ENCODE peak calls at places on chromosome 9, in four cellular contexts. U, B, F and J are unnamed samples.

GRCh38 chr9:123434619-123435240 is 78.7 kb downstream of the CRB2 start:
- DNase-seq in U (no peak), B (no peak), F (no peak), J (no peak)

GRCh38 chr9:34985311-34985899 is 4.1 kb upstream of the DNAJB5 start:
- DNase-seq in U (no peak), B (peak; percentile 68), F (no peak), J (peak; percentile 35)

GRCh38 chr9:19049872-19050636 is 827 bp downstream of the RRAGA start:
- DNase-seq in U (no peak), B (peak; percentile 42), F (no peak), J (no peak)

GRCh38 chr9:35814106-35814840 is 569 bp downstream of the HINT2 start:
- DNase-seq in U (no peak), B (peak; percentile 64), F (peak; percentile 75), J (peak; percentile 64)

GRCh38 chr9:87213948-87214347 is 266.6 kb upstream of the GAS1 start:
- DNase-seq in U (no peak), B (no peak), F (no peak), J (no peak)

GRCh38 chr9:112012026-112012902 is 115.7 kb downstream of the UGCG start:
- DNase-seq in U (peak; percentile 77), B (peak; percentile 87), F (peak; percentile 32), J (peak; percentile 62)

GRCh38 chr9:106880863-106881262 is 17.9 kb downstream of the ZNF462 start:
- DNase-seq in U (no peak), B (peak; percentile 86), F (no peak), J (peak; percentile 32)

GRCh38 chr9:125544988-125545651 is 161.9 kb downstream of the MAPKAP1 start:
- DNase-seq in U (peak; percentile 74), B (peak; percentile 98), F (no peak), J (no peak)

DNA sequence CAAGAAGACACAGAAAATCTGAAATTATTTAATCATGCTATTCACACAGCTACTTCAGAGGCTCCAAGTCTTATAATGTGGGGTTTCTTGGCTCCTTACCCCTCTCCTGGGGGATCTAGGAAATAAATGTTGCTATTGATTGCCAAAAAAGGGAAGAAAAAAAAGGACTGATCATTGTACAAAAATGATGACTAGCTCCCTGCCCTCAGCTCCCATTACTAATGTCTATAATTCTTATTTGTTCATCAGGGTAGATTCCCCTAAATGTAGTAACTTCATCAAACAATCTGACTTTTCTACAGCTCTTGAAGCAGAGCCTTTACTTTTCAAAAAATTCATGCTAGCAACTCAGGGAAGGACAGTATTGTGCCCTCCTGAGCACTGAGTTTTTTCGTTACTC is 3.3 kb upstream of the SMC5 start:
- DNase-seq in U (no peak), B (peak; percentile 3), F (no peak), J (no peak)
- H3K4me3 ChIP-seq in U (peak overlapping the region; percentile 50), B (no peak overlapping the region), F (no peak overlapping the region), J (no peak overlapping the region)

DNA sequence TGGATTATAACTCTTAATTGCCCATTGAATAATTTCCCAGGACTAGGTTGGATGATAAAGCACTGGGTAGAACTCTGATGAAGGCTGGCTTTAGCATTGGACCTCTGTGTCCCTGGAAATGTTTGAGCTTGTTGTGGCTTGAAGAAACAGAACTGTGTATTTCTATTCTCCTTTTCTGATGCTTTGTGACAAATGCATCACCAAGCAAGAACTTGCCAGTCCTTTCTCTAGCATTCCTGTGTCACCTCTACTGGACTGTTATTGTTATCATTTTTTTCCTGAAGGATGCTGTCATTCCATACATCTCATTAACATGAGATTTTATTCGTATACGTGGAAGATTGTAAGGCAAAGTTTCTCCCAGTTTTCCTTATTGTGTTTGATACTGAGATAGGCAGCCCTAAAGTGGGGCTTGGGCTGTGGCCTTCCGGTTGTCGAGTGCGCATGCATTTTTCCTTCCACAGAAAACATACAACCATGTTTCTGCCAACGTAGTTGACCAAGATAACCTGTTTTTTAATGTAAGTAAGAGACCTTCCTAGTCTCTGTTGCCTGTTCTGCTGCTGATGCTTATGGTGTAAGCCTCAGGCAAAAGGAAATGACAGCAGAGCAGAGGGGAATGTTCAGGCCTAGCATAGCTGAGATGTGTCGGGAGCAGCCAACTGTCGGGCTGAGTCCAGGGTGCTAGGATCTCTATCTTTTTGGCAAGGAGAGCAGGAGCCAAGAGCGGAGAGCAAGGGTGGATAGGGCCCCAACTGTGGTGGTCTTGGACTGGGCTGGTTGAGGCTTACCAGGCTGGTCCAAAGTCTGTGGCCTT is 2.3 kb downstream of the NTRK2 start:
- DNase-seq in U (no peak), B (no peak), F (no peak), J (no peak)
- H3K4me3 ChIP-seq in U (no peak overlapping the region), B (no peak overlapping the region), F (no peak overlapping the region), J (no peak overlapping the region)

DNA sequence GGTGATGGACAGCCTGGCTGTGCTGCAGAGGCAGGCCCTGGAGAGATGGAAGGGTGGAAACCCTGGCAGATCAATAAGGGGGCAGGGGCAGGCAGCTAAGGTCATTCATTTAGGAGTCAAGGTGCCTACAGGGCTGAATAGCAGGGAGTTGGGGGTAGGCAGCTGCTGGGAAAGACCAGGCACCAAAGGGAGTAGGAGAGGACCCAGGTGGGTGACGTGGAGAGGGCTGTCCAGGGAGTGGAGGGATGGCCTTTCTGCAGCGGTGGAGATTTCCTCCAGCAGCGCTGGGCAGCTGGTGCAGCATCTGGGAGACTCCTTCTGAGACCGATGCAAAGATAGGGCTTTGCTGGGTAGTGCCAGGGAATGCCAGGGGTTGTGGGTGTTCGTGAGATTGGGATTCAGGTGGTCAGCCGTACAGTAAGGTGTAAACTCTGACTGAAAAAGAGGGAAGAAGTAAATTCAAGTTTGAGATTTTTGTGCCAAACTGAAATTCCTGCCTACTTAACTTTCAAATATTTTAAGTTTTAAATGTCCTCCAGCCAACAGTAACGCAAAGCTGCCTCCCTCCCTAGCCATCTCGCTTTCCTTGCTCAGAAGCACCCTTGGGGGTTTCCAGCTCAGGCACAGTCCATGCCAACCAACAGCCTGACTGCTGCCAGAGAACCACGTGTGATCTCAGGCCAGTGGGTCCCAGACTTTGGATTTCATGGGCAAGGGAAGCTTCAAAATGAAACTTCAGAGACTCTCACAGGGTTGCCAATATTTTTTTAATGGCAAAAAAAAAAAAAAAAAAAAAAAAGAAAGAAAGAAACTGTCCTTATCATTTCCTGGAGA is 18.6 kb upstream of the ANGPTL2 start:
- DNase-seq in U (no peak), B (no peak), F (peak; percentile 17), J (no peak)
- H3K4me3 ChIP-seq in U (no peak overlapping the region), B (no peak overlapping the region), F (no peak overlapping the region), J (no peak overlapping the region)

GRCh38 chr9:14316574-14317304 is 2.8 kb upstream of the NFIB start:
- DNase-seq in U (no peak), B (no peak), F (no peak), J (peak; percentile 50)

GRCh38 chr9:14314929-14315753 is 1.2 kb upstream of the NFIB start:
- DNase-seq in U (no peak), B (peak; percentile 91), F (peak; percentile 97), J (peak; percentile 95)

GRCh38 chr9:14315754-14316573 is 2.0 kb upstream of the NFIB start:
- DNase-seq in U (no peak), B (peak; percentile 56), F (peak; percentile 46), J (no peak)

GRCh38 chr9:14318934-14319513 is 5.1 kb upstream of the NFIB start:
- DNase-seq in U (no peak), B (no peak), F (no peak), J (no peak)

DNA sequence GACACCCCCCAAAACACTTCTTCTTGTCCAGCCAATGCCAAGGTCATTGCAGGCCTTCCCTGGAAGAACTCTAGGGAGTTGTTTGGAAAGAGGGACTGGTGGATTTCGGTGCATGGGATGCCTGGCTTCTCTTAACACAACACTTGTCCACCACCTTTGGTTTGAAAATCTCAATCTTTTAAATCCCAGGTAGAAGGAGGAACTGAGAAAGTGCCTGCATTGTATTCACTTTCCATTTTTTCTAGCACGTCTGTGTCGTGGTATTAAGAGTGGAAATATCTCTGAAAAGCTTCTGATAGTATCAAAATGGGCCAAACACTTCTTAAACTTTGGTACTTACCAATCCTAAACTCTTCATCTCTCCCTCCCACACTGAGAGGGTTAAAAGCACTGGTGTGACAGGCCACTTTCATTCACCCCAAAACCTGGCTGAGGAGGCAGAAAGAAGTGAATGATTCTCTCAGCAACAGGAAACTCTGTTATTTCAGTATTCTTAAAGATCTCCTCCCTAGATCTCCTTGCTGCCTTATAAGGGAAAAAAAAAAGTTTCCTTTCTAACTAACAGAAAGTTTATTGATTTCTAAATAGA is 3.8 kb upstream of the NFIB start:
- DNase-seq in U (no peak), B (no peak), F (no peak), J (no peak)
- H3K4me3 ChIP-seq in U (no peak overlapping the region), B (no peak overlapping the region), F (peak overlapping the region; percentile 10), J (peak overlapping the region; percentile 81)

GRCh38 chr9:100426194-100426531 is 780 bp upstream of the MSANTD3 start:
- DNase-seq in U (no peak), B (no peak), F (no peak), J (no peak)
- H3K4me3 ChIP-seq in U (peak overlapping the region; percentile 70), B (peak overlapping the region; percentile 67), F (no peak overlapping the region), J (peak overlapping the region; percentile 88)

GRCh38 chr9:131545003-131545785 is at the start of gene PRRT1B:
- DNase-seq in U (no peak), B (no peak), F (no peak), J (no peak)
- H3K4me3 ChIP-seq in U (no peak within 1 kb of the TSS), B (no peak within 1 kb of the TSS), F (no peak within 1 kb of the TSS), J (no peak within 1 kb of the TSS)

GRCh38 chr9:115116620-115117284 is 1.2 kb downstream of the TNC start:
- DNase-seq in U (no peak), B (no peak), F (no peak), J (no peak)
- H3K4me3 ChIP-seq in U (peak overlapping the region; percentile 77), B (peak overlapping the region; percentile 77), F (no peak overlapping the region), J (no peak overlapping the region)

GRCh38 chr9:6502399-6502798 is 89.4 kb downstream of the UHRF2 start:
- DNase-seq in U (no peak), B (no peak), F (no peak), J (no peak)

GRCh38 chr9:6506571-6506970 is 93.6 kb downstream of the UHRF2 start:
- DNase-seq in U (no peak), B (no peak), F (no peak), J (no peak)

GRCh38 chr9:6498982-6499381 is 86.0 kb downstream of the UHRF2 start:
- DNase-seq in U (peak; percentile 20), B (peak; percentile 43), F (no peak), J (no peak)

GRCh38 chr9:6501526-6502210 is 88.7 kb downstream of the UHRF2 start:
- DNase-seq in U (no peak), B (no peak), F (no peak), J (no peak)
- H3K4me3 ChIP-seq in U (no peak overlapping the region), B (no peak overlapping the region), F (no peak overlapping the region), J (no peak overlapping the region)

GRCh38 chr9:4743131-4743875 is 2.3 kb upstream of the AK3 start:
- DNase-seq in U (no peak), B (no peak), F (no peak), J (no peak)

GRCh38 chr9:4740623-4741364 is at the start of gene AK3:
- DNase-seq in U (peak; percentile 66), B (peak; percentile 86), F (peak; percentile 93), J (peak; percentile 80)

GRCh38 chr9:4740373-4740622 is 704 bp downstream of the AK3 start:
- DNase-seq in U (no peak), B (peak; percentile 43), F (no peak), J (no peak)

GRCh38 chr9:4741365-4742031 is 496 bp upstream of the AK3 start:
- DNase-seq in U (no peak), B (peak; percentile 4), F (peak; percentile 58), J (no peak)

GRCh38 chr9:4742246-4742645 is 1.2 kb upstream of the AK3 start:
- DNase-seq in U (no peak), B (no peak), F (no peak), J (no peak)
- H3K4me3 ChIP-seq in U (peak overlapping the region; percentile 84), B (no peak overlapping the region), F (peak overlapping the region; percentile 91), J (peak overlapping the region; percentile 84)